ENCODE peak calls at places on chromosomes 4 and X, in ten cellular contexts. V, B, E, U, A, W, K, Z, J and S are unnamed samples.

GRCh38 chr4:128825226-128825625 is 15.7 kb downstream of the JADE1 start:
- DNase-seq in V (no peak), B (no peak), E (no peak), U (no peak), A (no peak), W (no peak), K (no peak), Z (no peak), J (no peak), S (no peak)

GRCh38 chr4:25133132-25133531 is 27.1 kb downstream of the SEPSECS start:
- DNase-seq in V (no peak), B (no peak), E (no peak), U (no peak), A (no peak), W (no peak), K (no peak), Z (no peak), J (no peak), S (no peak)

GRCh38 chrX:50035119-50035518 is 112.7 kb downstream of the CLCN5 start:
- DNase-seq in V (no peak), B (no peak), E (no peak), U (no peak), A (no peak), W (no peak), K (no peak), Z (no peak), J (no peak), S (no peak)

GRCh38 chrX:4550018-4550417 is 836.6 kb upstream of the PRKX start:
- DNase-seq in V (no peak), B (no peak), E (no peak), U (no peak), A (no peak), W (no peak), K (no peak), Z (no peak), J (no peak), S (no peak)

GRCh38 chr4:87931932-87932331 is 43.6 kb upstream of the SPP1 start:
- DNase-seq in V (no peak), B (no peak), E (no peak), U (no peak), A (no peak), W (no peak), K (no peak), Z (no peak), J (no peak), S (no peak)

GRCh38 chr4:98845960-98846359 is 83.0 kb downstream of the EIF4E start:
- DNase-seq in V (no peak), B (no peak), E (no peak), U (no peak), A (no peak), W (no peak), K (no peak), Z (peak; percentile 9), J (no peak), S (no peak)

GRCh38 chr4:176150283-176150682 is 45.1 kb downstream of the SPATA4 start:
- DNase-seq in V (no peak), B (no peak), E (no peak), U (no peak), A (no peak), W (no peak), K (no peak), Z (no peak), J (no peak), S (no peak)

GRCh38 chr4:160811956-160812355 is 1351.8 kb downstream of the FSTL5 start:
- DNase-seq in V (no peak), B (no peak), E (no peak), U (no peak), A (no peak), W (no peak), K (no peak), Z (no peak), J (no peak), S (no peak)

GRCh38 chrX:131734621-131735020 is 190.7 kb downstream of the OR13H1 start:
- DNase-seq in V (no peak), B (no peak), E (no peak), U (peak; percentile 90), A (peak; percentile 83), W (no peak), K (peak; percentile 88), Z (no peak), J (no peak), S (peak; percentile 77)

GRCh38 chrX:110430293-110431076 is 71.8 kb downstream of the RTL9 start:
- DNase-seq in V (no peak), B (no peak), E (no peak), U (no peak), A (no peak), W (no peak), K (no peak), Z (no peak), J (no peak), S (no peak)
- H3K9me3 ChIP-seq in V (no peaks in the 10 kb centered on the region), B (no peaks in the 10 kb centered on the region), E (no peaks in the 10 kb centered on the region), U (no peaks in the 10 kb centered on the region), A (no peaks in the 10 kb centered on the region), W (no peaks in the 10 kb centered on the region), K (no peaks in the 10 kb centered on the region), Z (no peaks in the 10 kb centered on the region), J (no peaks in the 10 kb centered on the region), S (no peaks in the 10 kb centered on the region)

GRCh38 chrX:2441466-2441865 is 59.3 kb downstream of the DHRSX start:
- DNase-seq in V (no peak), B (no peak), E (no peak), U (no peak), A (no peak), W (no peak), K (no peak), Z (no peak), J (no peak), S (no peak)
- H3K9me3 ChIP-seq in V (no peaks in the 10 kb centered on the region), B (no peaks in the 10 kb centered on the region), E (no peaks in the 10 kb centered on the region), U (no peaks in the 10 kb centered on the region), A (no peaks in the 10 kb centered on the region), W (no peaks in the 10 kb centered on the region), K (no peaks in the 10 kb centered on the region), Z (peaks cover 27% of the 10 kb centered on the region), J (peaks cover 8% of the 10 kb centered on the region), S (no peaks in the 10 kb centered on the region)

GRCh38 chrX:17744896-17745523 is 7.7 kb downstream of the SCML1 start:
- DNase-seq in V (no peak), B (no peak), E (no peak), U (no peak), A (no peak), W (no peak), K (no peak), Z (no peak), J (no peak), S (no peak)

GRCh38 chrX:17747692-17748091 is 10.4 kb downstream of the SCML1 start:
- DNase-seq in V (no peak), B (no peak), E (no peak), U (no peak), A (no peak), W (no peak), K (no peak), Z (no peak), J (no peak), S (no peak)

GRCh38 chrX:17743913-17744312 is 6.6 kb downstream of the SCML1 start:
- DNase-seq in V (no peak), B (no peak), E (no peak), U (no peak), A (no peak), W (no peak), K (no peak), Z (no peak), J (no peak), S (no peak)

GRCh38 chrX:17750436-17750835 is 13.1 kb downstream of the SCML1 start:
- DNase-seq in V (no peak), B (no peak), E (no peak), U (no peak), A (no peak), W (no peak), K (no peak), Z (no peak), J (no peak), S (no peak)

DNA sequence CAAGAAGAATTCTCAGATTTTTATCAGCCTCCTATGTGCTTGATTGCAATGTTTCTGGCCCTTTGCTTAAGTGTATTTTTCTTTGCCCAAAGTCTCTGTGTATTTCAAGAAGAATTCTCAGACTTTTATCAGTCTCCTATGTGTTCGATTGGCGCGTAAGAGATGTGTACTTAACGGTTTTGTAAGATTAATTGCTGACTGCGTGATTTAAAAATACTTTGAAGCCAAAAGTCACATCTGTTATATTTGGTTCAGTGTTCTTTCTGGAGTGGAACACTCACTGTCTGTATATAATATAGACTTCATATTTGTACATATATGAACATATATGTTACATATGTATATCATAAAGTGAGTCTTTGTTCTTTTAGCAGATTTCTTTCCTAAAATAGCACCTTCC is 11.4 kb downstream of the SCML1 start:
- DNase-seq in V (no peak), B (no peak), E (no peak), U (no peak), A (no peak), W (no peak), K (no peak), Z (no peak), J (no peak), S (no peak)
- H3K9me3 ChIP-seq in V (no peaks in the 10 kb centered on the region), B (no peaks in the 10 kb centered on the region), E (no peaks in the 10 kb centered on the region), U (no peaks in the 10 kb centered on the region), A (no peaks in the 10 kb centered on the region), W (no peaks in the 10 kb centered on the region), K (no peaks in the 10 kb centered on the region), Z (no peaks in the 10 kb centered on the region), J (no peaks in the 10 kb centered on the region), S (no peaks in the 10 kb centered on the region)

GRCh38 chr4:19983072-19983471 is 268.6 kb upstream of the SLIT2 start:
- DNase-seq in V (no peak), B (no peak), E (no peak), U (no peak), A (no peak), W (no peak), K (no peak), Z (no peak), J (no peak), S (no peak)

GRCh38 chr4:19987746-19988145 is 264.0 kb upstream of the SLIT2 start:
- DNase-seq in V (no peak), B (no peak), E (no peak), U (no peak), A (no peak), W (no peak), K (no peak), Z (no peak), J (no peak), S (no peak)

GRCh38 chr4:19982556-19982955 is 269.1 kb upstream of the SLIT2 start:
- DNase-seq in V (no peak), B (no peak), E (no peak), U (no peak), A (no peak), W (no peak), K (no peak), Z (no peak), J (no peak), S (no peak)
- H3K9me3 ChIP-seq in V (peaks cover 23% of the 10 kb centered on the region), B (peaks cover 10% of the 10 kb centered on the region), E (peaks cover 12% of the 10 kb centered on the region), U (no peaks in the 10 kb centered on the region), A (no peaks in the 10 kb centered on the region), W (peaks cover 15% of the 10 kb centered on the region), K (peaks cover 7% of the 10 kb centered on the region), Z (no peaks in the 10 kb centered on the region), J (peaks cover 12% of the 10 kb centered on the region), S (no peaks in the 10 kb centered on the region)

DNA sequence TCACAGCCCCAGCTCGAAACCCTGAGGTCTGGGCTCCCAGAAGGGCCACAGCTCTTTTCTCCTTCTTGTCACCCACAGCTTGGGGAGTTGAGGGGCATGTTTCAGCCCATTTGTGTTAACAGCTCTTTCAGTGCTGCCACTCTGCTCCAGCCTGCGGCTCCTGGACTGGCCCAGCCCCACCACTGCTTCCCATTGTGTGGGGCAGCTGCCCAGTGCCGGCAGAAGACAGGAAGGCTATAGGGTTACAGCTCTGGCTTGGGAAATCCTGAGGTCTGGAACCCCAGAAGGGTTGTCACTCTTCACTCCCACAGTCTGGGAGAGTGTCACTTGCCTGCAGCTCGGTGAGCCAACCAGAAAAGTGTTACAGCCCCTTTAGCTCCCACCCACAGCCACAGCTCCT is 7.0 kb upstream of the HNRNPD start:
- DNase-seq in V (no peak), B (no peak), E (no peak), U (no peak), A (no peak), W (no peak), K (no peak), Z (no peak), J (no peak), S (no peak)
- H3K9me3 ChIP-seq in V (no peaks in the 10 kb centered on the region), B (no peaks in the 10 kb centered on the region), E (no peaks in the 10 kb centered on the region), U (no peaks in the 10 kb centered on the region), A (no peaks in the 10 kb centered on the region), W (no peaks in the 10 kb centered on the region), K (no peaks in the 10 kb centered on the region), Z (peaks cover 19% of the 10 kb centered on the region), J (no peaks in the 10 kb centered on the region), S (no peaks in the 10 kb centered on the region)